ENCODE peak calls at places on chromosomes 3 and 15, in eight cellular contexts. M is cardiac muscle cell, B is body of pancreas, L is WTC11, X is fibroblast of lung, I is omental fat pad, T is fibroblast of the aortic adventitia, S is AG09309. Z is an unnamed sample.

GRCh38 chr3:101043687-101044078 is 50.5 kb upstream of the ABI3BP start:
- DNase-seq in M (no peak), B (no peak), L (no peak), X (no peak), I (no peak), T (no peak), S (no peak), Z (no peak)

GRCh38 chr3:76523337-76523736 is 516.6 kb upstream of the ROBO2 start:
- DNase-seq in M (no peak), B (no peak), L (no peak), X (no peak), I (no peak), T (no peak), S (no peak), Z (no peak)

GRCh38 chr15:88649286-88649733 is 10.5 kb downstream of the ISG20 start:
- DNase-seq in M (no peak), B (no peak), L (no peak), X (peak; percentile 94), I (no peak), T (peak; percentile 92), S (peak; percentile 46), Z (no peak)

GRCh38 chr15:97504031-97504430 is 456.5 kb upstream of the ARRDC4 start:
- DNase-seq in M (no peak), B (no peak), L (no peak), X (peak; percentile 92), I (no peak), T (peak; percentile 67), S (no peak), Z (peak; percentile 75)

GRCh38 chr3:110381992-110382391 is 689.6 kb upstream of the NECTIN3 start:
- DNase-seq in M (no peak), B (no peak), L (no peak), X (no peak), I (no peak), T (no peak), S (no peak), Z (no peak)

GRCh38 chr15:46304320-46304719 is 669.5 kb downstream of the SQOR start:
- DNase-seq in M (peak; percentile 40), B (no peak), L (peak; percentile 67), X (no peak), I (no peak), T (no peak), S (no peak), Z (no peak)

GRCh38 chr3:127011270-127011992 is 28.5 kb downstream of the PLXNA1 start:
- DNase-seq in M (no peak), B (no peak), L (no peak), X (peak; percentile 84), I (no peak), T (peak; percentile 94), S (peak; percentile 29), Z (no peak)

GRCh38 chr3:149382518-149382917 is 5.1 kb upstream of the TM4SF1 start:
- DNase-seq in M (no peak), B (no peak), L (no peak), X (peak; percentile 19), I (no peak), T (no peak), S (no peak), Z (no peak)

GRCh38 chr3:10299679-10300078 is 6.9 kb upstream of the GHRL start:
- DNase-seq in M (no peak), B (no peak), L (no peak), X (no peak), I (no peak), T (no peak), S (no peak), Z (no peak)

GRCh38 chr15:73361331-73361730 is 7.4 kb downstream of the HCN4 start:
- DNase-seq in M (peak; percentile 29), B (no peak), L (no peak), X (no peak), I (no peak), T (no peak), S (no peak), Z (no peak)

GRCh38 chr15:59169337-59169736 is 37.3 kb upstream of the LDHAL6B start:
- DNase-seq in M (no peak), B (no peak), L (no peak), X (peak; percentile 86), I (no peak), T (peak; percentile 94), S (peak; percentile 78), Z (no peak)

GRCh38 chr3:72345237-72345878 is 502.9 kb downstream of the SHQ1 start:
- DNase-seq in M (no peak), B (no peak), L (no peak), X (no peak), I (no peak), T (no peak), S (no peak), Z (no peak)

GRCh38 chr3:17469954-17470353 is 272.5 kb downstream of the TBC1D5 start:
- DNase-seq in M (no peak), B (no peak), L (no peak), X (no peak), I (no peak), T (no peak), S (no peak), Z (no peak)
- TF ChIP-seq CTCF in M (no peak), B (no peak), L (no peak), X (no peak), I (no peak), T (no peak), S (no peak), Z (no peak)

DNA sequence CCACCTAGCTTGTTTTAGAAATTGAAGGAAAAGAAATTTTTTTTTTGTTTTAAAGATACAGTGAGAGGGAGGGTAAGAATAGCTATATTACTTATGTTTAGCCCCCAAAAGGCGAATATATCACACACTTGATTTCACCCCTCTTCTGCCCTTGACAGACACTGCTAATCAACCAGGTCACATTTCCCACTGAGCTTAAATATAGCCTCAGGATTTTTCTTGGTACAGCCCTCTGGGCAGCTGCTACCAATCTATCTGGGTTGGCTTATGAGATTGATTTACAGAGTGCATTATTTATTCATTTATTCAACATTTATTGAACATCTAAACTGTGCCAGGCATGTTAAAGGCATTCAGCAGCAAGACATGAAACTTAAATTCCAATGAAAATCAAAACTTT is 183.4 kb upstream of the ADAMTS9 start:
- DNase-seq in M (no peak), B (no peak), L (no peak), X (no peak), I (no peak), T (no peak), S (no peak), Z (no peak)
- TF ChIP-seq CTCF in M (no peak), B (no peak), L (no peak), X (no peak), I (no peak), T (no peak), S (no peak), Z (no peak)

GRCh38 chr3:55570361-55570760 is 83.3 kb upstream of the WNT5A start:
- DNase-seq in M (no peak), B (no peak), L (no peak), X (no peak), I (no peak), T (no peak), S (no peak), Z (no peak)

GRCh38 chr3:55571216-55571813 is 84.2 kb upstream of the WNT5A start:
- DNase-seq in M (no peak), B (no peak), L (no peak), X (no peak), I (no peak), T (no peak), S (no peak), Z (no peak)

GRCh38 chr3:55574671-55575070 is 87.6 kb upstream of the WNT5A start:
- DNase-seq in M (no peak), B (no peak), L (no peak), X (no peak), I (no peak), T (no peak), S (no peak), Z (no peak)

GRCh38 chr3:55572816-55573215 is 85.7 kb upstream of the WNT5A start:
- DNase-seq in M (no peak), B (no peak), L (no peak), X (no peak), I (no peak), T (no peak), S (no peak), Z (no peak)

GRCh38 chr3:55571913-55572312 is 84.8 kb upstream of the WNT5A start:
- DNase-seq in M (peak; percentile 96), B (peak; percentile 20), L (peak; percentile 79), X (no peak), I (no peak), T (no peak), S (no peak), Z (no peak)
- TF ChIP-seq CTCF in M (no peak), B (peak; percentile 33), L (no peak), X (no peak), I (no peak), T (no peak), S (no peak), Z (no peak)

DNA sequence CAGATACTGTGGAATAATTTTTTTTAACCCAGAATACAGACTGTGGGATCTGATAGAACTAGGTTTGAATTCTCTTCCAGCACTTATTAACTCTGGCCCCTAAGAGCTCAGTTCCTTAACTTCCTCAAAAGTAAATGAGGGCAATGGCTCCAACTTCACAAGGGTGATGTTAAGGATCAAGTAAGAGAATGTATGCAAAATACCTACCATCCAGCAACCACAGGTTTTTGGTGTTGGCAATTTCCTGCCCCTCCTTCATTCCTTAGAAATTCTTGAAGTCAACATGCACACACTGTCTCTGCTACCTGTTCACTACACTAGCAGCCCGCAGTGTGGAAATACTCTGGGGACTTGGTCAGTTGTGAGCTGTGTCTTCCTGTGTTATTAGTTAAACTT is 5.1 kb downstream of the ZBED2 start:
- DNase-seq in M (no peak), B (no peak), L (no peak), X (no peak), I (no peak), T (no peak), S (no peak), Z (no peak)
- TF ChIP-seq CTCF in M (no peak), B (no peak), L (no peak), X (no peak), I (no peak), T (no peak), S (no peak), Z (no peak)

DNA sequence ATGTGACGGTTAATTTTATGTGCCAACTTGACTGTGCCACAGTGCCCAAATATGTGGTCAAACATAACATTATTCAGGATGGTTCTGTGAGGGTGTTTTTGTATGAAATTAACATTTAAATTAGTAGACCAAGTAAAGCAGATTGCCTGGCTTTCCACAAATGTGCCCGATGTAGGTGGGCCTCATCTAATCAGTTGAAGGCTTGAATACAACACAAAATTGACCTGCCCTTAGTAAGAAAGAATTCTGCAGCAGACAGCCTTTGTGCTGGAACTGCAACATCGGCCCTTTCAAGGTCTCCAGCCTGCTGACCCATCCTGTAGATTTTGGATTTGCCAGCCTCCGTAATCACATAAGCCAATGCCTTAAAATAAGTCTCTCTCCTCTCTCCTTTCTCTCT is 215.9 kb downstream of the MEX3B start:
- DNase-seq in M (no peak), B (no peak), L (no peak), X (no peak), I (no peak), T (no peak), S (no peak), Z (no peak)
- TF ChIP-seq CTCF in M (no peak), B (no peak), L (no peak), X (no peak), I (no peak), T (no peak), S (no peak), Z (no peak)